ENCODE peak calls at places on chromosomes 5 and 9, in ten cellular contexts. W, J, Y, N, P, A, G, F, M and K are unnamed samples.

GRCh38 chr5:80884851-80885697 is 75.1 kb upstream of the RASGRF2 start:
- DNase-seq in W (no peak), J (no peak), Y (no peak), N (no peak), P (peak; percentile 43), A (no peak), G (no peak), F (no peak), M (no peak), K (no peak)

GRCh38 chr5:39256472-39256871 is 37.1 kb upstream of the FYB1 start:
- DNase-seq in W (no peak), J (peak; percentile 44), Y (peak; percentile 38), N (peak; percentile 27), P (peak; percentile 79), A (no peak), G (no peak), F (peak; percentile 46), M (peak; percentile 90), K (peak; percentile 90)

GRCh38 chr5:1294839-1295649 is at the start of gene TERT:
- DNase-seq in W (peak; percentile 43), J (no peak), Y (no peak), N (no peak), P (peak; percentile 58), A (no peak), G (peak; percentile 36), F (no peak), M (peak; percentile 47), K (no peak)

GRCh38 chr5:164708831-164709230 is 1203.4 kb downstream of the MAT2B start:
- DNase-seq in W (no peak), J (no peak), Y (no peak), N (no peak), P (no peak), A (no peak), G (no peak), F (no peak), M (no peak), K (no peak)

GRCh38 chr9:136019681-136020060 is 58.5 kb upstream of the UBAC1 start:
- DNase-seq in W (no peak), J (no peak), Y (no peak), N (no peak), P (no peak), A (no peak), G (peak; percentile 23), F (no peak), M (no peak), K (no peak)

GRCh38 chr9:35748858-35749514 is at the start of the genes GBA2 and RGP1:
- DNase-seq in W (peak; percentile 76), J (peak; percentile 40), Y (no peak), N (peak; percentile 16), P (peak; percentile 74), A (peak; percentile 90), G (peak; percentile 87), F (peak; percentile 74), M (peak; percentile 84), K (peak; percentile 88)

GRCh38 chr5:39439582-39439981 is 14.8 kb upstream of the DAB2 start:
- DNase-seq in W (no peak), J (no peak), Y (no peak), N (no peak), P (no peak), A (no peak), G (no peak), F (no peak), M (no peak), K (no peak)

GRCh38 chr9:13568851-13569618 is 289.5 kb upstream of the MPDZ start:
- DNase-seq in W (no peak), J (no peak), Y (no peak), N (no peak), P (no peak), A (peak; percentile 19), G (no peak), F (no peak), M (peak; percentile 12), K (peak; percentile 5)

GRCh38 chr5:80055491-80056170 is 20.5 kb downstream of the THBS4 start:
- DNase-seq in W (peak; percentile 50), J (no peak), Y (no peak), N (no peak), P (no peak), A (no peak), G (peak; percentile 55), F (no peak), M (no peak), K (peak; percentile 71)

GRCh38 chr9:109721021-109721420 is 59.0 kb upstream of the PALM2AKAP2 start:
- DNase-seq in W (no peak), J (no peak), Y (no peak), N (no peak), P (no peak), A (no peak), G (no peak), F (peak; percentile 10), M (no peak), K (peak; percentile 22)

GRCh38 chr5:1130218-1130946 is 18.5 kb upstream of the SLC12A7 start:
- DNase-seq in W (no peak), J (no peak), Y (no peak), N (no peak), P (no peak), A (no peak), G (peak; percentile 72), F (no peak), M (no peak), K (peak; percentile 50)

GRCh38 chr5:119037496-119038215 is 33.2 kb upstream of the DMXL1 start:
- DNase-seq in W (no peak), J (no peak), Y (no peak), N (no peak), P (no peak), A (no peak), G (no peak), F (peak; percentile 65), M (peak; percentile 37), K (peak; percentile 14)

GRCh38 chr5:31664566-31664965 is 25.6 kb downstream of the PDZD2 start:
- DNase-seq in W (no peak), J (no peak), Y (no peak), N (no peak), P (peak; percentile 71), A (no peak), G (no peak), F (peak; percentile 6), M (peak; percentile 63), K (peak; percentile 60)

GRCh38 chr9:131068076-131068816 is 28.1 kb upstream of the AIF1L start:
- DNase-seq in W (no peak), J (no peak), Y (no peak), N (no peak), P (no peak), A (no peak), G (no peak), F (no peak), M (no peak), K (no peak)

GRCh38 chr9:96418920-96419690 is 935 bp upstream of the ZNF367 start:
- DNase-seq in W (no peak), J (peak; percentile 14), Y (peak; percentile 39), N (no peak), P (peak; percentile 85), A (peak; percentile 84), G (peak; percentile 74), F (peak; percentile 65), M (peak; percentile 85), K (peak; percentile 89)

GRCh38 chr9:134365791-134366222 is 39.6 kb downstream of the RXRA start:
- DNase-seq in W (no peak), J (no peak), Y (peak; percentile 49), N (peak; percentile 52), P (no peak), A (peak; percentile 71), G (no peak), F (peak; percentile 69), M (peak; percentile 65), K (peak; percentile 24)

GRCh38 chr9:124399323-124399962 is 15.8 kb downstream of the PSMB7 start:
- DNase-seq in W (no peak), J (no peak), Y (peak; percentile 31), N (no peak), P (no peak), A (peak; percentile 31), G (no peak), F (peak; percentile 55), M (peak; percentile 62), K (no peak)

GRCh38 chr5:134103998-134104612 is 10.4 kb upstream of the TCF7 start:
- DNase-seq in W (no peak), J (no peak), Y (no peak), N (no peak), P (no peak), A (no peak), G (no peak), F (no peak), M (no peak), K (no peak)

GRCh38 chr5:149594206-149594895 is 13.1 kb downstream of the ARHGEF37 start:
- DNase-seq in W (no peak), J (no peak), Y (no peak), N (no peak), P (no peak), A (no peak), G (no peak), F (no peak), M (no peak), K (no peak)

GRCh38 chr5:109863752-109864151 is 174.0 kb downstream of the MAN2A1 start:
- DNase-seq in W (no peak), J (no peak), Y (no peak), N (no peak), P (peak; percentile 6), A (no peak), G (no peak), F (peak; percentile 63), M (peak; percentile 16), K (no peak)

GRCh38 chr5:154276932-154277331 is 86.4 kb downstream of the GALNT10 start:
- DNase-seq in W (no peak), J (peak; percentile 77), Y (peak; percentile 91), N (no peak), P (peak; percentile 72), A (peak; percentile 36), G (peak; percentile 58), F (peak; percentile 95), M (peak; percentile 89), K (peak; percentile 15)

GRCh38 chr9:105088088-105088487 is 156.4 kb upstream of the SLC44A1 start:
- DNase-seq in W (no peak), J (no peak), Y (no peak), N (no peak), P (no peak), A (no peak), G (no peak), F (no peak), M (no peak), K (no peak)

GRCh38 chr9:126482361-126483044 is 131.2 kb upstream of the LMX1B start:
- DNase-seq in W (peak; percentile 73), J (peak; percentile 5), Y (no peak), N (no peak), P (no peak), A (peak; percentile 59), G (no peak), F (peak; percentile 81), M (peak; percentile 38), K (no peak)